ENCODE peak calls at places on chromosomes 6 and 20, in ten cellular contexts. V is cardiac muscle cell, T is WTC11, X is spleen, M is PC-3, U is fibroblast of pulmonary artery, F is RWPE1, B is tibial nerve, K is lower lobe of right lung, I is ovary. P is an unnamed sample.

GRCh38 chr6:15770347-15771143 is 107.7 kb upstream of the DTNBP1 start:
- DNase-seq in T (no peak), M (peak), K (no peak), V (no peak), B (no peak), X (no peak), U (peak), F (no peak), I (no peak), P (no peak)

GRCh38 chr6:73497915-73498314 is 22.9 kb downstream of the EEF1A1 start:
- DNase-seq in X (no peak), T (no peak), V (no peak), M (no peak), I (no peak), B (no peak), U (no peak), K (no peak), F (no peak), P (no peak)

GRCh38 chr6:155132617-155133016 is 131.2 kb upstream of the CLDN20 start:
- DNase-seq in T (no peak), K (no peak), I (no peak), U (no peak), B (no peak), V (no peak), F (no peak), M (no peak), X (no peak), P (no peak)

GRCh38 chr6:17932362-17932852 is 55.0 kb downstream of the KIF13A start:
- DNase-seq in U (peak), B (no peak), T (no peak), X (no peak), F (no peak), M (no peak), I (no peak), V (peak), K (peak), P (no peak)

GRCh38 chr6:1020133-1020532 is 291.8 kb upstream of the FOXQ1 start:
- DNase-seq in X (no peak), U (no peak), M (no peak), I (no peak), V (no peak), F (no peak), B (no peak), K (no peak), T (no peak), P (no peak)

GRCh38 chr6:166197361-166197760 is 29.7 kb upstream of the TBXT start:
- DNase-seq in B (no peak), X (no peak), I (no peak), V (no peak), K (no peak), T (no peak), M (no peak), U (no peak), F (no peak), P (no peak)

GRCh38 chr6:157838718-157839430 is 15.8 kb downstream of the SNX9 start:
- DNase-seq in K (no peak), U (no peak), V (no peak), F (no peak), B (no peak), I (no peak), X (no peak), T (no peak), M (no peak), P (no peak)

GRCh38 chr6:83429269-83429668 is 1.6 kb downstream of the ME1 start:
- DNase-seq in U (no peak), B (no peak), M (peak), X (no peak), T (no peak), I (no peak), K (no peak), V (no peak), F (no peak), P (no peak)

GRCh38 chr6:105793132-105793531 is 293.0 kb upstream of the PRDM1 start:
- DNase-seq in T (no peak), X (no peak), I (no peak), B (no peak), U (no peak), V (no peak), K (no peak), M (peak), F (no peak), P (no peak)

GRCh38 chr6:140401666-140402255 is 1027.3 kb upstream of the CITED2 start:
- DNase-seq in B (no peak), X (no peak), F (no peak), M (peak), I (no peak), T (no peak), V (no peak), U (peak), K (no peak), P (no peak)

GRCh38 chr6:1915226-1915625 is 305.5 kb downstream of the FOXC1 start:
- DNase-seq in U (no peak), B (no peak), F (no peak), V (no peak), K (no peak), X (no peak), I (peak), M (no peak), T (no peak), P (no peak)

GRCh38 chr20:4592316-4593148 is 129.2 kb upstream of the PRND start:
- DNase-seq in V (peak), X (peak), M (peak), I (peak), B (no peak), T (peak), K (peak), U (peak), F (peak), P (no peak)

GRCh38 chr20:59985864-59986263 is 27.6 kb downstream of the CDH26 start:
- DNase-seq in T (no peak), F (no peak), I (no peak), M (peak), X (no peak), K (no peak), V (no peak), B (no peak), U (no peak), P (no peak)

GRCh38 chr20:38343798-38344701 is 2.2 kb upstream of the LBP start:
- DNase-seq in K (no peak), V (no peak), B (no peak), F (no peak), X (no peak), M (no peak), U (no peak), T (no peak), I (no peak), P (no peak)

GRCh38 chr6:122429328-122429727 is 29.9 kb downstream of the HSF2 start:
- DNase-seq in B (no peak), F (no peak), U (peak), K (no peak), T (no peak), M (no peak), I (no peak), V (no peak), X (no peak), P (no peak)

GRCh38 chr6:117265425-117266266 is at the start of gene VGLL2:
- DNase-seq in X (peak), U (peak), B (no peak), F (no peak), T (peak), V (peak), I (no peak), M (no peak), K (peak), P (peak)

GRCh38 chr6:10837997-10838793 is at the start of gene MAK:
- DNase-seq in M (peak), X (peak), I (peak), U (peak), F (peak), T (peak), B (peak), K (peak), V (peak), P (peak)

GRCh38 chr20:49278817-49279676 is 1.2 kb upstream of the ZNFX1 start:
- DNase-seq in B (no peak), M (no peak), K (peak), V (no peak), F (no peak), X (peak), I (peak), T (no peak), U (no peak), P (no peak)

GRCh38 chr6:90502866-90503407 is 83.9 kb downstream of the MAP3K7 start:
- DNase-seq in T (no peak), B (no peak), F (no peak), V (peak), K (no peak), U (peak), X (no peak), I (no peak), M (no peak), P (no peak)
- TF ChIP-seq CTCF in T (no peak), B (no peak), F (no peak), V (no peak), K (no peak), U (no peak), X (no peak), I (no peak), M (no peak), P (no peak)

GRCh38 chr6:104003803-104004516 is 855.8 kb downstream of the HACE1 start:
- DNase-seq in K (no peak), B (no peak), F (no peak), I (no peak), X (no peak), T (no peak), V (peak), U (no peak), M (peak), P (no peak)
- TF ChIP-seq CTCF in K (no peak), B (no peak), F (no peak), I (no peak), X (no peak), T (no peak), V (no peak), U (no peak), M (peak), P (peak)

DNA sequence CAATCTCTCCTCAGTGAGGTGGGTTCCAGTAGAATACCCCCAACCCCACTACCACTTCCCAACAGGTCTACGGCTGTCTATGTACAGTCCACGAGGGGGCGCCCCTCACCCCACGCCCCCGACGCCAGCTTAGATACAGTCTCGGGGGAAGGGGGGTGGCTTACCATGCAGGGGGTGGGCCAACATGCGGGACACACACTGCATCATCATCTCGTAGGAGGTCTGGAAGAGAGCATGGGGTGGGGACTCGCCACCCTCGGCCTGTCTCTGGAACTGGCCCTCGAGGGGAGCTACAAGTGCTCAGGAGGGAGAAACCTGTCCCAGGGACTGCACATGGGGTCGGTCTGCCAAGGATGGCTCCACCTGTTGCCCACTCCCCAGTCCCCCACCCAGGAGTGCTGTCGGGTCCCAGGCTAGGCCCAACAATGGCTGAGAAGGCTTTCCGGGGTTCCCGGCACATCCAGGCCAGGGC is 8.5 kb downstream of the MTCH1 start:
- DNase-seq in M (no peak), I (no peak), X (peak), F (no peak), K (no peak), B (no peak), V (no peak), T (peak), U (peak), P (peak)
- TF ChIP-seq CTCF in M (peak), I (no peak), X (no peak), F (no peak), K (peak), B (no peak), V (peak), T (peak), U (peak), P (peak)

GRCh38 chr20:63778857-63779256 is 39.3 kb downstream of the SLC2A4RG start:
- DNase-seq in V (no peak), I (no peak), M (no peak), F (no peak), U (no peak), T (no peak), K (no peak), X (no peak), B (no peak), P (no peak)
- TF ChIP-seq CTCF in V (no peak), I (no peak), M (peak), F (no peak), U (no peak), T (no peak), K (no peak), X (no peak), B (no peak), P (peak)

GRCh38 chr6:36025932-36026327 is 1.5 kb upstream of the SLC26A8 start:
- DNase-seq in I (no peak), K (no peak), B (no peak), T (no peak), U (peak), V (peak), F (no peak), X (no peak), M (peak), P (no peak)

GRCh38 chr6:36028088-36028886 is 679 bp downstream of the MAPK14 start:
- DNase-seq in M (peak), B (no peak), V (peak), T (peak), U (no peak), K (peak), I (peak), F (peak), X (peak), P (peak)

GRCh38 chr6:36029464-36029863 is 1.9 kb downstream of the MAPK14 start:
- DNase-seq in K (no peak), F (no peak), T (no peak), M (peak), B (no peak), U (peak), V (no peak), I (no peak), X (no peak), P (no peak)

GRCh38 chr6:36028887-36029324 is 1.3 kb downstream of the MAPK14 start:
- DNase-seq in U (peak), T (peak), K (peak), I (peak), M (peak), B (peak), F (peak), X (peak), V (peak), P (no peak)

DNA sequence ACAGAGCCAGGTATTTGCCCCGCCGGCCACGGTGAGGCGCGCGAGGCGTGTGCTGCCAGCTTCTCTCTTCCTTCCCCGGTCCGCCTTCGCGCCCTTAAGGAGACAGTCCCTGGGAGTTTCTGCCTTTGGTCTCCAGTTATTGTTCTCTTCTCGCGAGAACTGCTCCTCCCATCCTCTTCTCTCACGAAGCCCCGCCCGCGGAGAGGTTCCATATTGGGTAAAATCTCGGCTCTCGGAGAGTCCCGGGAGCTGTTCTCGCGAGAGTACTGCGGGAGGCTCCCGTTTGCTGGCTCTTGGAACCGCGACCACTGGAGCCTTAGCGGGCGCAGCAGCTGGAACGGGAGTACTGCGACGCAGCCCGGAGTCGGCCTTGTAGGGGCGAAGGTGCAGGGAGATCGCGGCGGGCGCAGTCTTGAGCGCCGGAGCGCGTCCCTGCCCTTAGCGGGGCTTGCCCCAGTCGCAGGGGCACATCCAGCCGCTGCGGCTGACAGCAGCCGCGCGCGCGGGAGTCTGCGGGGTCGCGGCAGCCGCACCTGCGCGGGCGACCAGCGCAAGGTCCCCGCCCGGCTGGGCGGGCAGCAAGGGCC is at the start of gene MAPK14:
- DNase-seq in V (peak), I (peak), M (peak), K (peak), T (peak), B (peak), X (peak), F (peak), U (peak), P (peak)
- TF ChIP-seq CTCF in V (peak), I (peak), M (peak), K (peak), T (no peak), B (peak), X (peak), F (peak), U (peak), P (peak)

DNA sequence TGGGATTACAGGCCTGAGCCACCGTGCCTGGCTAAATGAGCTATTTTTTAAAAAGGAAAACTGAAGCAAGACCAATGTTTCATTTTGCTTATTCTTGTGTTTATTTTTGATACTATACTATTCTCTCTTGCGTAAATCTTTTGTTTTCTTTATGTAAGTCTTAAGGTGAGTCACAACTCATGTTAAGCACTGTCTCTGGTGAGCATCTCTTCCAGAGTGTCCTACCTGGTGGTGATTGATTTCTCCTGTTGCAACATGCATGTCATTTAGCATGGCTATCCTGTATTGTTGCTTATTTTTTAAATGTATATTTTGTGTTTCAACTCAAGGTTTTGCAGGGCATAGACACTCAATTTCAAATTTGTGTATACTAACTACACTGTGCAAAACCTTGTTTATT is 336.0 kb downstream of the RFPL4B start:
- DNase-seq in M (no peak), K (no peak), X (no peak), I (no peak), T (no peak), U (no peak), F (no peak), V (no peak), B (no peak), P (no peak)
- TF ChIP-seq CTCF in M (no peak), K (no peak), X (no peak), I (no peak), T (no peak), U (no peak), F (no peak), V (no peak), B (no peak), P (no peak)

P was measured in chondrocyte.